ENCODE peak calls at places on chromosomes 1 and 21, in five cellular contexts. A, C, V, T and Z are unnamed samples.

GRCh38 chr1:2181752-2182151 is 12.8 kb downstream of the FAAP20 start:
- DNase-seq in T (no peak), C (no peak), V (no peak), A (no peak), Z (no peak)

GRCh38 chr1:181354865-181355264 is 128.5 kb upstream of the CACNA1E start:
- DNase-seq in C (no peak), T (no peak), A (no peak), V (no peak), Z (no peak)

GRCh38 chr1:30405081-30405480 is 318.3 kb downstream of the MATN1 start:
- DNase-seq in C (no peak), V (no peak), T (no peak), A (no peak), Z (no peak)

GRCh38 chr1:15028117-15028516 is 125.4 kb upstream of the TMEM51 start:
- DNase-seq in C (peak; percentile 56), A (no peak), V (peak; percentile 75), T (no peak), Z (no peak)

GRCh38 chr1:208326033-208326432 is 81.8 kb upstream of the PLXNA2 start:
- DNase-seq in C (no peak), V (no peak), A (no peak), T (no peak), Z (no peak)

GRCh38 chr1:154328318-154329151 is 3.2 kb downstream of the ATP8B2 start:
- DNase-seq in A (no peak), T (peak; percentile 85), C (peak; percentile 75), V (peak; percentile 51), Z (peak; percentile 87)

GRCh38 chr1:32204943-32205361 is 519 bp upstream of the IQCC start:
- DNase-seq in V (no peak), T (peak; percentile 35), C (peak; percentile 39), A (no peak), Z (no peak)

GRCh38 chr1:85330206-85330605 is 53.8 kb upstream of the BCL10 start:
- DNase-seq in T (no peak), C (no peak), V (peak; percentile 86), A (no peak), Z (no peak)

GRCh38 chr1:219339466-219339865 is 165.8 kb downstream of the LYPLAL1 start:
- DNase-seq in T (no peak), C (no peak), A (no peak), V (peak; percentile 36), Z (no peak)

GRCh38 chr1:100883963-100884362 is 10.7 kb downstream of the EXTL2 start:
- DNase-seq in C (no peak), A (no peak), T (no peak), V (peak; percentile 66), Z (no peak)
- TF ChIP-seq CTCF in C (no peak), A (peak; percentile 30), T (no peak), V (peak; percentile 27), Z (no peak)

GRCh38 chr1:206940588-206940936 is 5.7 kb downstream of the PIGR start:
- DNase-seq in T (no peak), V (no peak), C (no peak), A (no peak), Z (no peak)

GRCh38 chr1:206939841-206940587 is 6.3 kb downstream of the PIGR start:
- DNase-seq in A (no peak), C (no peak), T (no peak), V (no peak), Z (no peak)

GRCh38 chr1:206939131-206939530 is 7.1 kb downstream of the PIGR start:
- DNase-seq in C (no peak), V (no peak), T (no peak), A (no peak), Z (no peak)

GRCh38 chr1:206935491-206936067 is 10.7 kb downstream of the PIGR start:
- DNase-seq in T (peak; percentile 83), V (peak; percentile 19), A (no peak), C (peak; percentile 33), Z (peak; percentile 70)

GRCh38 chr1:206937437-206937836 is 8.8 kb downstream of the PIGR start:
- DNase-seq in A (no peak), V (no peak), T (no peak), C (no peak), Z (no peak)
- TF ChIP-seq CTCF in A (no peak), V (no peak), T (no peak), C (no peak), Z (no peak)

DNA sequence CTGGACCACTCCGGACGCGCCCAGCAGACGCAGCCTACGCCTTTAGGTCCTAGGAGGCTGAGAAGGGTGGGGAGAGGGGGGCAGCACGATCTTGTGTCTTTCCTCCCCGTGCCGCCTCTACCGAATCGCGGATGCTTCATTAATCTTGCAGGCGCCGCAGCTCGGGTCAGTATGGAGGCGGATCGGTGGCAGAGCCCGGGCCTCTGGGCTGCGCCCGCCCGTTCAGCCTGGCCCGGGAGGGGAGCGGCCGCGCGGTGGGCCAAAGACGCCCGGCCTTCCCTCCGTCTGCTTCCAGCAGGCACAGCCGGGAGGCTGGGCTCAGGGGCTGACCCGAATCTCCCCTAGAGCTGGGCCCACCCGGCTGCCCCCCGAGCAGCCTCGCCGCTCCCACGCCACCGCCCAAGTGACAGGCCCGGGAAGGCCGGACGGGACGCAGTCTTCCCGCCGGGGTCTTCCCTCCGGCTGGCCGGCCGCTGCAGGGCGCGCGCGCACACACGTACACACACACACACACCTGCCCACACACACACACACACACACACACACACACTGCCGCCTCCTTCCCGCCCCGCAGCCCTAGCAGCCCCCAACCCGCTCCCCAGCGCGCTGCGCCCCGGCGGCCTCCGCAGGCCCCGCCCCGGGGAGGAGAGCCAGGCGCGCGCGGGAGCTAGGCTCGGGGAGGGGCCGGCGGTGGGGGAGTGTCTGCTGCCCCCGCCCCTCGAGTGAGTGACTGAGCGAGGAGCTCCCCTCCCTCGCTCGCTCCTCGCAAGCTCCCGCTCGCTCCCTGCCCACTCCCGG is at the start of gene C1orf21:
- DNase-seq in T (peak; percentile 85), C (peak; percentile 88), A (no peak), V (peak; percentile 73), Z (peak; percentile 96)
- TF ChIP-seq CTCF in T (no peak), C (no peak), A (no peak), V (no peak), Z (no peak)

DNA sequence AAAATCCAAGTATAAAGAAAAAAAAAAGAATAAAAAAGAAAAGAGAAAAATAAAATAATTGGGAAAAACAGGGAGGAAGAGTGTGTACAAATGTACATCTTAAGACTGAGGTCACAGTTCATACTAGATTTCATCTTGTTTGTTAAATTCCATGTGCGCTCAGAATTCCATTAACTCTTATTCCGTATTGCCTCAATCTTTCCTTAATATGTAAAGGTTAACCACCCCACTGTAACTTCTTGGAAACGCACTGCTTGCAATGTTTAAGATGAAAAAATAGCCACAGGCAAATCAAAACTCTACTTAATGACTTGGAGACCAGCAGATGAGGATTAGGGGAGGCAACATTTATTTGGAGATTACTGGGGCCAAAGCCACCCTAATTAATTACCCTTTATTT is 23.9 kb upstream of the KCNE1 start:
- DNase-seq in C (no peak), V (no peak), A (no peak), T (no peak), Z (no peak)
- TF ChIP-seq CTCF in C (no peak), V (no peak), A (no peak), T (no peak), Z (no peak)

GRCh38 chr1:112298558-112298957 is 97.5 kb upstream of the CTTNBP2NL start:
- DNase-seq in V (peak; percentile 66), T (peak; percentile 79), A (peak; percentile 29), C (peak; percentile 42), Z (peak; percentile 69)
- TF ChIP-seq CTCF in V (peak; percentile 82), T (peak; percentile 65), A (peak; percentile 80), C (peak; percentile 46), Z (peak; percentile 83)

GRCh38 chr1:9422321-9422720 is 116.9 kb upstream of the SLC25A33 start:
- DNase-seq in A (no peak), C (no peak), T (no peak), V (no peak), Z (no peak)
- TF ChIP-seq CTCF in A (no peak), C (no peak), T (no peak), V (no peak), Z (no peak)

GRCh38 chr1:182631954-182632353 is 27.8 kb upstream of the RGS16 start:
- DNase-seq in A (no peak), V (no peak), C (no peak), T (no peak), Z (no peak)
- TF ChIP-seq CTCF in A (no peak), V (no peak), C (no peak), T (no peak), Z (no peak)

DNA sequence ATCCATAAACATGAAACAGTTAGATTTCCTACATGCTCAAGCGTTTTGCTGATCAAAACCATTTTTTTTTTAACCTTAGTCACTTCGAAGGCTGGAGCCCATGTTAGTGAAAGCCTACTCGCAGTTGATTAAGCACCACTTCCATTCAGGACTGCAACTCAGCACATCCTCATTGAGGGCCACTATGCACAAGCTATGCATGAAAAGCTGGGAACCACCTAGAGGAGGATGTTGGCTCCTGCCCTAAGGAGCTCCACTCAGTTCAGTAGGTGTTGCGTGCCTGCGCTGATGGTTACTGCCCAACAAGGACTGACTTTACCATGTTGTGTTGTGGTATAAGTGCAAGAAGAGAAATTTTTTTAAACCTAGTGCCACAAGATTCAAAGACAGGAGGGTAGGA is 181.4 kb upstream of the L1TD1 start:
- DNase-seq in T (no peak), C (no peak), V (no peak), A (no peak), Z (no peak)
- TF ChIP-seq CTCF in T (no peak), C (no peak), V (no peak), A (no peak), Z (no peak)